ENCODE peak calls at places on chromosomes 6 and 20, in ten cellular contexts. E, Z, I, W, G, U, Q, C, L and Y are unnamed samples.

GRCh38 chr20:23119456-23120216 is 33.5 kb upstream of the CD93 start:
- ATAC-seq in E (peak), Z (peak), I (no peak), W (no peak), G (no peak), U (no peak), Q (no peak), C (peak), L (no peak), Y (no peak)

GRCh38 chr6:51494342-51494741 is 593.1 kb downstream of the PKHD1 start:
- ATAC-seq in E (no peak), Z (no peak), I (no peak), W (no peak), G (peak), U (no peak), Q (no peak), C (no peak), L (no peak), Y (no peak)

GRCh38 chr20:36848078-36848660 is 27.8 kb upstream of the TLDC2 start:
- ATAC-seq in E (peak), Z (peak), I (no peak), W (peak), G (peak), U (no peak), Q (no peak), C (peak), L (no peak), Y (no peak)

GRCh38 chr20:63829943-63830820 is 882 bp downstream of the ZBTB46 start:
- ATAC-seq in E (no peak), Z (no peak), I (peak), W (no peak), G (no peak), U (peak), Q (no peak), C (no peak), L (no peak), Y (peak)

GRCh38 chr20:54214566-54214965 is 6.7 kb downstream of the PFDN4 start:
- ATAC-seq in E (no peak), Z (no peak), I (no peak), W (no peak), G (no peak), U (no peak), Q (no peak), C (no peak), L (no peak), Y (no peak)

GRCh38 chr20:38175221-38176030 is 10.4 kb upstream of the TGM2 start:
- ATAC-seq in E (no peak), Z (no peak), I (no peak), W (no peak), G (no peak), U (no peak), Q (no peak), C (no peak), L (no peak), Y (no peak)

GRCh38 chr6:161744211-161745067 is 470.6 kb upstream of the AGPAT4 start:
- ATAC-seq in E (no peak), Z (no peak), I (no peak), W (no peak), G (no peak), U (no peak), Q (no peak), C (no peak), L (no peak), Y (peak)

GRCh38 chr6:40640591-40641293 is 53.6 kb upstream of the LRFN2 start:
- ATAC-seq in E (no peak), Z (no peak), I (peak), W (no peak), G (no peak), U (peak), Q (peak), C (peak), L (no peak), Y (no peak)

GRCh38 chr6:126539022-126539421 is 199.1 kb downstream of the CENPW start:
- ATAC-seq in E (no peak), Z (no peak), I (no peak), W (no peak), G (no peak), U (no peak), Q (no peak), C (no peak), L (no peak), Y (no peak)

GRCh38 chr6:23981923-23982322 is 144.1 kb upstream of the NRSN1 start:
- ATAC-seq in E (no peak), Z (no peak), I (no peak), W (no peak), G (no peak), U (no peak), Q (no peak), C (no peak), L (no peak), Y (no peak)

GRCh38 chr6:35275417-35275816 is 15.9 kb downstream of the ZNF76 start:
- ATAC-seq in E (peak), Z (peak), I (no peak), W (peak), G (no peak), U (no peak), Q (no peak), C (peak), L (no peak), Y (no peak)

GRCh38 chr6:92132446-92132845 is 1286.9 kb downstream of the EPHA7 start:
- ATAC-seq in E (no peak), Z (no peak), I (no peak), W (no peak), G (no peak), U (no peak), Q (no peak), C (no peak), L (no peak), Y (no peak)

GRCh38 chr20:10954137-10954840 is 280.5 kb upstream of the JAG1 start:
- ATAC-seq in E (no peak), Z (no peak), I (no peak), W (no peak), G (peak), U (no peak), Q (no peak), C (no peak), L (peak), Y (no peak)

GRCh38 chr20:19947611-19948264 is 69.4 kb upstream of the NAA20 start:
- ATAC-seq in E (no peak), Z (no peak), I (no peak), W (no peak), G (peak), U (no peak), Q (peak), C (no peak), L (no peak), Y (peak)